ENCODE peak calls at places on chromosomes 7 and 10, in four cellular contexts. S is HCT116, D is amniotic stem cell, K is endothelial cell. T is an unnamed sample.

GRCh38 chr7:31123726-31124125 is 71.6 kb downstream of the ADCYAP1R1 start:
- DNase-seq in K (no peak), D (no peak), S (no peak), T (no peak)

GRCh38 chr7:91527460-91527859 is 263.2 kb downstream of the FZD1 start:
- DNase-seq in D (no peak), S (no peak), K (no peak), T (no peak)

GRCh38 chr7:93159490-93159889 is 11.3 kb upstream of the SAMD9L start:
- DNase-seq in K (no peak), S (no peak), D (no peak), T (no peak)

GRCh38 chr7:143519411-143520131 is 41.9 kb downstream of the TAS2R41 start:
- DNase-seq in S (no peak), K (no peak), D (no peak), T (peak; percentile 29)

GRCh38 chr7:159118220-159118595 is 26.5 kb downstream of the VIPR2 start:
- DNase-seq in K (no peak), S (no peak), D (no peak), T (no peak)

GRCh38 chr10:79050896-79051555 is 17.7 kb upstream of the ZMIZ1 start:
- DNase-seq in D (no peak), S (no peak), K (no peak), T (no peak)

GRCh38 chr7:6164491-6164890 is 107.9 kb downstream of the CYTH3 start:
- DNase-seq in K (peak; percentile 15), D (no peak), S (no peak), T (no peak)

GRCh38 chr10:130254168-130255061 is 118.2 kb downstream of the GLRX3 start:
- DNase-seq in D (no peak), K (no peak), S (no peak), T (no peak)

GRCh38 chr10:79128923-79129305 is 60.1 kb downstream of the ZMIZ1 start:
- DNase-seq in K (no peak), S (no peak), D (no peak), T (no peak)

GRCh38 chr7:46963719-46964118 is 618.2 kb downstream of the TNS3 start:
- DNase-seq in D (no peak), S (no peak), K (no peak), T (no peak)

GRCh38 chr7:6618621-6619020 is 3.2 kb downstream of the ZNF853 start:
- DNase-seq in K (no peak), D (no peak), S (no peak), T (no peak)

GRCh38 chr10:13395540-13395939 is 47.4 kb upstream of the SEPHS1 start:
- DNase-seq in K (no peak), D (no peak), S (no peak), T (no peak)

T was measured in BJ.